ENCODE peak calls at places on chromosomes 16 and 17, in four cellular contexts. V is left ventricle myocardium inferior, R is right atrium auricular region, B is HepG2. G is an unnamed sample.
A peak's percentile ranks its signal among the peaks of the same experiment; 100 is the strongest.

GRCh38 chr17:10105513-10106001 is 92.8 kb downstream of the GAS7 start:
- DNase-seq in V (peak; percentile 63), R (peak; percentile 94), B (no peak), G (peak; percentile 40)

GRCh38 chr16:46607529-46607928 is 13.7 kb downstream of the SHCBP1 start:
- DNase-seq in V (no peak), R (no peak), B (peak; percentile 55), G (no peak)

GRCh38 chr17:418421-418751 is 65.8 kb upstream of the RPH3AL start:
- DNase-seq in R (no peak), B (no peak), V (no peak), G (no peak)

GRCh38 chr17:45326566-45326965 is 9.7 kb upstream of the MAP3K14 start:
- DNase-seq in R (no peak), B (no peak), V (no peak), G (no peak)

GRCh38 chr16:24589997-24590396 is 50.6 kb downstream of the RBBP6 start:
- DNase-seq in B (no peak), V (no peak), R (no peak), G (no peak)

GRCh38 chr17:32551186-32551955 is 64.6 kb downstream of the CDK5R1 start:
- DNase-seq in V (no peak), R (no peak), B (no peak), G (no peak)

GRCh38 chr17:80664217-80664780 is 119.7 kb downstream of the RPTOR start:
- DNase-seq in R (no peak), B (no peak), V (no peak), G (no peak)

GRCh38 chr17:62724398-62725146 is 83.5 kb downstream of the MARCHF10 start:
- DNase-seq in V (no peak), B (no peak), R (no peak), G (no peak)

GRCh38 chr16:67963325-67964321 is 4.8 kb downstream of the SLC12A4 start:
- DNase-seq in V (no peak), B (no peak), R (no peak), G (no peak)

GRCh38 chr17:5531019-5531418 is 44.7 kb downstream of the MIS12 start:
- DNase-seq in R (no peak), B (no peak), V (no peak), G (no peak)

GRCh38 chr17:77182205-77182604 is 41.4 kb downstream of the SEC14L1 start:
- DNase-seq in R (no peak), V (no peak), B (no peak), G (no peak)
- H3K4me1 ChIP-seq in R (peaks cover 86% of the 10 kb centered on the region), V (peaks cover 99% of the 10 kb centered on the region), B (peaks cover 76% of the 10 kb centered on the region), G (peaks cover 19% of the 10 kb centered on the region)

GRCh38 chr17:7782237-7782636 is 51.8 kb upstream of the KDM6B start:
- DNase-seq in V (no peak), B (no peak), R (no peak), G (no peak)
- TF ChIP-seq CTCF in V (no peak), B (no peak), R (no peak), G (no peak)

DNA sequence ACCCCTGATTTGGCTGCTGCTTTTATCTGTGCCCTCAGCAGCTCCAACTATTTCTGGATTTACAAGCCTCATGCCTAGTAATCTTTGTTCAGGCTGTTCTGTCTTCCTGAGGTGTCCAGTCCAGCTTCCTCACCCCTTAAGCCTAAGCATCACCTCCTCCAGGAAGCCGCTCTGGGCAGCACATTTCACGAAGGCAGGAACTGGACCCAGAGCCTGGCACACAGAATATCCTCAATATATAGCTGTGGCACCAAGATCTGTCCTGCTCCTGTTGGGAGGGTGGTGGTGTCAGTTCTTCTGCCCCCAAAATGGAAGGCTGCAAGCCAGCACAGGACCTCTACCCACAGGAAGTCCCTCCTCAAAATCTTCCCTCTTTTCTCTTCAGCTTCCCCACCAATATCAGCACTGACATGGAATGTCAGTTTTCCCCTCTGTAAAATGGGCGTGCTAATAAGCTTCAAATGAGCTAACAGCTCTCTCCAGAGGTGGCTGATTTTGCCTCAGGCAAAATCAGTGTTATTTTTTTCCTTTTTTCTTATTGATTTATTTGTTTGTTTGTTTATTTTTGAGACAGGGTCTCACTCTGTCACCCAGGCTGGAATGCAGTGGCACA is 6.9 kb upstream of the NEUROD2 start:
- DNase-seq in V (no peak), B (no peak), R (no peak), G (no peak)
- H3K36me3 ChIP-seq in V (no peaks in the 10 kb centered on the region), B (no peaks in the 10 kb centered on the region), R (no peaks in the 10 kb centered on the region), G (no peaks in the 10 kb centered on the region)

GRCh38 chr17:50664788-50665458 is 30.2 kb downstream of the ABCC3 start:
- DNase-seq in R (no peak), V (no peak), B (peak; percentile 58), G (no peak)

GRCh38 chr17:50662632-50663225 is 28.0 kb downstream of the ABCC3 start:
- DNase-seq in B (no peak), V (no peak), R (no peak), G (no peak)

GRCh38 chr17:50661795-50662391 is 27.2 kb downstream of the ABCC3 start:
- DNase-seq in V (no peak), B (peak; percentile 93), R (peak; percentile 69), G (peak; percentile 86)

GRCh38 chr17:50665838-50666237 is 31.2 kb downstream of the ABCC3 start:
- DNase-seq in V (no peak), R (no peak), B (no peak), G (no peak)

DNA sequence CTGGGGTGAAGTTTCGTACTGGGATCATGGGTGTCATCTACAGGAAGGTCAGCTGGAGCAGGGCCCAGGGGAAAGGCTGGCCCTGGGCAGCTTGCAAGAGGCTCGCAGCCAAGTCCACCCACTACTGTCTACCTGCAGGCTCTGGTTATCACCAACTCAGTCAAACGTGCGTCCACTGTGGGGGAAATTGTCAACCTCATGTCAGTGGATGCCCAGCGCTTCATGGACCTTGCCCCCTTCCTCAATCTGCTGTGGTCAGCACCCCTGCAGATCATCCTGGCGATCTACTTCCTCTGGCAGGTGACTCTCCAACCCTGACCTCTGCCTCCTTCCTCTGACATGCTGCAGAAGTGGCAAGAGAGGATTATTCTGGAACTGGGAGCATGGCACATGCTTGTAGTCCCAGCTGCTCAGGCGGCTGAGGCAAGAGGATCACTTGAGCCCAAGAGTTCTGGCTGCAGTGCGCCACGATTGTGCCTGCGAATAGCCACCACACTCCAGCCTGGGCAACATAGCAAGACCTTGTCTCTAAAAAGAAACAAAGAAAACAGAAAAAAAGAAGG is 29.2 kb downstream of the ABCC3 start:
- DNase-seq in R (no peak), V (no peak), B (peak; percentile 61), G (no peak)
- H3K4me1 ChIP-seq in R (peaks cover 36% of the 10 kb centered on the region), V (peaks cover 32% of the 10 kb centered on the region), B (peaks cover 83% of the 10 kb centered on the region), G (peaks cover 42% of the 10 kb centered on the region)

GRCh38 chr17:11240041-11240801 is 792 bp upstream of the SHISA6 start:
- DNase-seq in R (no peak), B (no peak), V (no peak), G (peak; percentile 29)
- TF ChIP-seq CTCF in R (peak; percentile 16), B (no peak), V (peak; percentile 12), G (no peak)

GRCh38 chr17:37219876-37220608 is 155.7 kb upstream of the C17orf78 start:
- DNase-seq in R (no peak), B (no peak), V (no peak), G (no peak)
- H3K36me3 ChIP-seq in R (peaks cover 3% of the 10 kb centered on the region), B (peaks cover 65% of the 10 kb centered on the region), V (peaks cover 31% of the 10 kb centered on the region), G (peaks cover 2% of the 10 kb centered on the region)